ENCODE peak calls at places on chromosomes 11 and 22, in five cellular contexts. R, Q, Y, X and P are unnamed samples.

GRCh38 chr22:47165338-47165931 is 403.0 kb downstream of the TBC1D22A start:
- DNase-seq in Q (no peak), Y (no peak), R (no peak), X (no peak), P (no peak)

GRCh38 chr11:128497057-128497957 is 90.1 kb downstream of the ETS1 start:
- DNase-seq in R (no peak), X (no peak), Y (peak; percentile 97), Q (peak; percentile 76), P (peak; percentile 26)

GRCh38 chr22:37508431-37508963 is 10.7 kb downstream of the CARD10 start:
- DNase-seq in Q (no peak), X (no peak), R (no peak), Y (no peak), P (no peak)

GRCh38 chr22:39176673-39177455 is 24.4 kb upstream of the CBX7 start:
- DNase-seq in R (no peak), Q (no peak), Y (no peak), X (no peak), P (no peak)

GRCh38 chr11:4180441-4181183 is 86.0 kb downstream of the RRM1 start:
- DNase-seq in R (no peak), X (no peak), Y (no peak), Q (no peak), P (no peak)

GRCh38 chr11:84594602-84595001 is 1032.5 kb downstream of the DLG2 start:
- DNase-seq in Y (no peak), R (no peak), Q (no peak), X (no peak), P (no peak)

GRCh38 chr22:44594951-44595350 is 96.9 kb upstream of the RTL6 start:
- DNase-seq in Q (no peak), Y (no peak), X (no peak), R (no peak), P (no peak)

GRCh38 chr11:117874253-117874909 is 2.1 kb downstream of the FXYD6 start:
- DNase-seq in Y (no peak), Q (no peak), R (no peak), X (no peak), P (no peak)

GRCh38 chr11:15988693-15989231 is 367.6 kb downstream of the SOX6 start:
- DNase-seq in Q (no peak), R (no peak), Y (no peak), X (no peak), P (no peak)

GRCh38 chr11:66969584-66970205 is 5.4 kb upstream of the C11orf86 start:
- DNase-seq in Y (no peak), X (no peak), R (no peak), Q (peak; percentile 81), P (no peak)

GRCh38 chr11:12841946-12842630 is 167.0 kb upstream of the RASSF10 start:
- DNase-seq in Y (peak; percentile 67), R (no peak), Q (peak; percentile 49), X (no peak), P (no peak)

GRCh38 chr11:25890626-25891250 is 441.2 kb upstream of the ANO3 start:
- DNase-seq in R (no peak), Q (no peak), X (no peak), Y (no peak), P (no peak)

GRCh38 chr11:92199991-92200390 is 24.6 kb upstream of the FAT3 start:
- DNase-seq in R (no peak), Y (no peak), X (no peak), Q (no peak), P (no peak)

GRCh38 chr22:23820748-23821211 is 18.0 kb downstream of the DERL3 start:
- DNase-seq in X (no peak), Y (no peak), Q (no peak), R (no peak), P (no peak)

GRCh38 chr11:84465040-84465439 is 1162.1 kb downstream of the DLG2 start:
- DNase-seq in R (no peak), X (no peak), Y (peak; percentile 11), Q (no peak), P (no peak)

GRCh38 chr11:14645985-14646900 is 2.6 kb downstream of the PDE3B start:
- DNase-seq in Q (no peak), R (no peak), Y (no peak), X (no peak), P (no peak)

GRCh38 chr11:72075109-72075508 is 5.2 kb downstream of the NUMA1 start:
- DNase-seq in X (no peak), Q (no peak), R (no peak), Y (no peak), P (no peak)

GRCh38 chr11:8257003-8257664 is 6.5 kb downstream of the LMO1 start:
- DNase-seq in R (no peak), Y (no peak), Q (no peak), X (no peak), P (no peak)

GRCh38 chr11:44840526-44840925 is 110.2 kb downstream of the TP53I11 start:
- DNase-seq in Y (no peak), Q (no peak), R (no peak), X (no peak), P (no peak)

GRCh38 chr22:21992593-21993237 is 10.1 kb upstream of the TOP3B start:
- DNase-seq in R (no peak), Y (no peak), Q (no peak), X (no peak), P (no peak)

GRCh38 chr11:13448876-13449275 is 14.1 kb downstream of the BTBD10 start:
- DNase-seq in R (no peak), Y (no peak), X (no peak), Q (peak; percentile 46), P (no peak)

GRCh38 chr11:113114452-113115027 is 153.3 kb downstream of the NCAM1 start:
- DNase-seq in Y (peak; percentile 63), Q (peak; percentile 79), R (no peak), X (no peak), P (no peak)

GRCh38 chr11:111532365-111532709 is 8.2 kb upstream of the LAYN start:
- DNase-seq in Y (no peak), X (no peak), Q (no peak), R (no peak), P (no peak)